ENCODE peak calls at places on chromosomes 3 and 15, in seven cellular contexts. D is lower lobe of right lung, G is astrocyte of the cerebellum, Z is neural crest cell, F is transverse colon, X is nephron progenitor cell, E is RWPE1. O is an unnamed sample.
A peak's percentile ranks its signal among the peaks of the same experiment; 100 is the strongest.

GRCh38 chr3:62371735-62372591 is 1.4 kb downstream of the FEZF2 start:
- DNase-seq in D (no peak), G (no peak), Z (no peak), F (no peak), X (no peak), E (no peak), O (no peak)

GRCh38 chr3:192812736-192813383 is 85.5 kb upstream of the FGF12 start:
- DNase-seq in D (no peak), G (peak; percentile 69), Z (peak; percentile 50), F (peak; percentile 29), X (peak; percentile 39), E (peak; percentile 27), O (no peak)

GRCh38 chr3:8579101-8579500 is 65.5 kb downstream of the SSUH2 start:
- DNase-seq in D (no peak), G (no peak), Z (no peak), F (no peak), X (no peak), E (no peak), O (no peak)

GRCh38 chr3:46350262-46350565 is 3.7 kb upstream of the CCR2 start:
- DNase-seq in D (no peak), G (no peak), Z (no peak), F (no peak), X (no peak), E (no peak), O (no peak)

GRCh38 chr15:81106560-81106959 is 27.5 kb upstream of the CFAP161 start:
- DNase-seq in D (no peak), G (peak; percentile 55), Z (peak; percentile 51), F (peak; percentile 37), X (peak; percentile 42), E (peak; percentile 70), O (peak; percentile 59)

GRCh38 chr3:156808025-156808424 is 18.1 kb upstream of the LEKR1 start:
- DNase-seq in D (no peak), G (no peak), Z (no peak), F (no peak), X (no peak), E (no peak), O (no peak)

GRCh38 chr15:66940368-66940767 is 125.0 kb upstream of the SMAD3 start:
- DNase-seq in D (no peak), G (no peak), Z (no peak), F (no peak), X (no peak), E (peak; percentile 26), O (no peak)

GRCh38 chr3:1103525-1103924 is 10.7 kb downstream of the CNTN6 start:
- DNase-seq in D (no peak), G (no peak), Z (no peak), F (no peak), X (no peak), E (no peak), O (no peak)

GRCh38 chr3:48414376-48415250 is 15.3 kb downstream of the PLXNB1 start:
- DNase-seq in D (peak; percentile 35), G (no peak), Z (no peak), F (no peak), X (no peak), E (no peak), O (no peak)

GRCh38 chr15:56524915-56525314 is 60.0 kb upstream of the MNS1 start:
- DNase-seq in D (no peak), G (peak; percentile 32), Z (no peak), F (no peak), X (no peak), E (no peak), O (no peak)

GRCh38 chr15:82312611-82313349 is 36.5 kb downstream of the GOLGA6L10 start:
- DNase-seq in D (no peak), G (no peak), Z (no peak), F (no peak), X (no peak), E (no peak), O (no peak)

GRCh38 chr3:144059481-144059880 is 87.9 kb downstream of the DIPK2A start:
- DNase-seq in D (no peak), G (no peak), Z (no peak), F (no peak), X (no peak), E (no peak), O (no peak)

GRCh38 chr3:9976736-9977709 is 9.6 kb downstream of the EMC3 start:
- DNase-seq in D (peak; percentile 78), G (peak; percentile 89), Z (no peak), F (peak; percentile 55), X (no peak), E (peak; percentile 79), O (peak; percentile 94)

GRCh38 chr3:119346076-119346496 is 51.9 kb downstream of the ARHGAP31 start:
- DNase-seq in D (no peak), G (no peak), Z (no peak), F (no peak), X (no peak), E (no peak), O (no peak)
- TF ChIP-seq CTCF in D (no peak), G (no peak), Z (no peak), F (no peak), X (no peak), E (no peak), O (no peak)

GRCh38 chr3:5226783-5227182 is 39.3 kb downstream of the EDEM1 start:
- DNase-seq in D (no peak), G (peak; percentile 23), Z (no peak), F (no peak), X (no peak), E (peak; percentile 9), O (peak; percentile 7)
- TF ChIP-seq CTCF in D (peak; percentile 22), G (peak; percentile 39), Z (peak; percentile 68), F (peak; percentile 21), X (peak; percentile 39), E (peak; percentile 33), O (peak; percentile 56)

GRCh38 chr3:155370198-155370597 is 76.7 kb upstream of the STRIT1 start:
- DNase-seq in D (no peak), G (no peak), Z (no peak), F (no peak), X (no peak), E (no peak), O (no peak)
- TF ChIP-seq CTCF in D (peak; percentile 11), G (no peak), Z (no peak), F (no peak), X (no peak), E (no peak), O (no peak)

DNA sequence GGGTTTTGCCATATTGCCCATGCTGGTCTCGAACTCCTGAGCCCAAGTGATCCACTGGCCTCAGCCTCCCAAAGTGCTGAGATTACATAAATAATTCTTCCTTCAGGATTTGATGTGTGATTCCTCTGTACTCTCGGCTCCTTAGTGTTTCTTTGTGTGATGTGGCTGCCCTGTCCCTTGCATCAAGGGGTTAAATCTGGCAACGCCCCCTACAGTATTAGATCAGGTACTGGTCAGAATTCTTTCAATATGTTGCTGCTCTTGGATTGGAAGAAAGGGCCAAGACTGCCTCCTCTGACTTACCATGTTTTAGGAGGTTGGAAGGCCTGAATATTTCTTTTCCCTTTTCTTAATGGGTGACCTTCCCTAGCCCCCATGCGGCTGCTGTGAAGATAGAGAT is 390.6 kb upstream of the WNT5A start:
- DNase-seq in D (no peak), G (no peak), Z (no peak), F (no peak), X (no peak), E (no peak), O (no peak)
- TF ChIP-seq CTCF in D (no peak), G (no peak), Z (peak; percentile 31), F (no peak), X (no peak), E (no peak), O (no peak)

GRCh38 chr15:46266691-46267090 is 631.9 kb downstream of the SQOR start:
- DNase-seq in D (no peak), G (no peak), Z (no peak), F (no peak), X (no peak), E (no peak), O (no peak)

GRCh38 chr15:46265664-46266063 is 630.8 kb downstream of the SQOR start:
- DNase-seq in D (no peak), G (no peak), Z (no peak), F (no peak), X (no peak), E (no peak), O (no peak)

DNA sequence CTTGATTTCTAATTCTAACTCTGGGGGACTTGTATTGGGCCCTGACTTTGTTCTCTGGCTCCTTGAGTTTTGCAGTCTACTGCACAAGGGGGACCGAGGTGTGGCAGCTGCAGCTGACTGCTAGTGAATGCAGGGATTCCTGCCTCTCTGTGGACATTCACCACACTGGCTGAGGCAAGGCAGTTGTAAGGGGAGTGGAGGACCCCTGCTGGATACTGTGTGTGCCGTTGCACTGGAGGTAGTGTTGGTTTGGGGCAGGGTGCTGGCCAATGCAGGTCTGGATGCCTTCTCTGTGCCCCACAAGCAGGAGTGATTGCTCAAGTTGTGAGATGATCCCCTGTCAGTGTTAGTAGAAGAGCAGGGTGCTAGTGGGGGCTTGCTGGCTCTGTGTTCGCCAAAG is 626.1 kb downstream of the SQOR start:
- DNase-seq in D (no peak), G (no peak), Z (no peak), F (no peak), X (no peak), E (no peak), O (no peak)
- TF ChIP-seq CTCF in D (no peak), G (no peak), Z (no peak), F (no peak), X (no peak), E (no peak), O (no peak)

GRCh38 chr15:62250978-62251377 is 85.9 kb upstream of the C2CD4B start:
- DNase-seq in D (no peak), G (no peak), Z (no peak), F (no peak), X (no peak), E (no peak), O (no peak)

GRCh38 chr15:62250176-62250575 is 85.1 kb upstream of the C2CD4B start:
- DNase-seq in D (no peak), G (no peak), Z (no peak), F (no peak), X (no peak), E (no peak), O (no peak)

GRCh38 chr15:62257991-62258390 is 92.9 kb upstream of the C2CD4B start:
- DNase-seq in D (no peak), G (no peak), Z (no peak), F (no peak), X (no peak), E (no peak), O (no peak)

GRCh38 chr15:62253294-62253693 is 88.2 kb upstream of the C2CD4B start:
- DNase-seq in D (no peak), G (no peak), Z (no peak), F (no peak), X (no peak), E (no peak), O (no peak)

GRCh38 chr15:62254137-62254934 is 89.3 kb upstream of the C2CD4B start:
- DNase-seq in D (peak; percentile 70), G (peak; percentile 12), Z (peak; percentile 76), F (peak; percentile 75), X (peak; percentile 86), E (peak; percentile 39), O (no peak)
- TF ChIP-seq CTCF in D (peak; percentile 66), G (peak; percentile 79), Z (peak; percentile 84), F (peak; percentile 45), X (peak; percentile 81), E (peak; percentile 67), O (peak; percentile 78)

DNA sequence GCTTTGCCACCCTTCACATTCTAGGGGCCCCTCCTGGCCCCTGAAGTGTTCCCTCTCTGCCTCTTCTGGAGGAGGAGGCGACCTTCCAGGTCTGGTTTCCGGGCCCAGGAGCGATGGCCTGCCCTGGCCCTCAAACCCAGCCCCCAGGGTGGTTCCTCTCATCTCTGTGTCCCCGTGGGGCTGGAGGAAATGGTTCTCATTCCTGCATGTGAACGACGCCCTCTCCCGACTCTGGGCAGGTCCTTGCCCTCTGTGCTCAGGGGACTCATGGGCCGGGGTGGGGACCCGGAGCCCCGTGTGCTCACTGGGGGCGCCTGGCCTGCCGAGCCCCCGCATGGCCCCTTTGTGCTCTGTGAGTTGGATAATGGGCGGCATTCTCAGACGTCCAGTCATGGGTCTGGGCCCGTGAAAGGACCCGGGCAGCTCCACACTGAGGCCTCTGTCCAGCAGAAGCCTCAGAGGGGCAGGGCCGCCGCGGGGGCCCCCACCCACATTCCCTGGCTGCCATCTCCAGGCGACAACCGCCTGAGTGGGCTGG is 5.4 kb upstream of the PLXND1 start:
- DNase-seq in D (peak; percentile 52), G (no peak), Z (no peak), F (no peak), X (no peak), E (no peak), O (no peak)
- TF ChIP-seq CTCF in D (no peak), G (no peak), Z (no peak), F (no peak), X (no peak), E (no peak), O (no peak)